ENCODE peak calls at places on chromosome 2, in nine cellular contexts. H is stomach, X is tibial nerve, P is adrenal gland, G is A549, T is transverse colon, J is NB4, L is thyroid gland, I is ovary. Z is an unnamed sample.

GRCh38 chr2:128792476-128793054 is 473.9 kb upstream of the HS6ST1 start:
- DNase-seq in L (no peak), P (no peak), H (no peak), X (no peak), G (no peak), J (no peak), I (no peak), T (no peak), Z (no peak)

GRCh38 chr2:177064417-177064816 is 148.2 kb upstream of the HNRNPA3 start:
- DNase-seq in H (no peak), G (no peak), T (no peak), P (no peak), I (no peak), J (no peak), X (no peak), L (peak; percentile 16), Z (no peak)

GRCh38 chr2:64462940-64463339 is 9.0 kb downstream of the LGALSL start:
- DNase-seq in J (no peak), H (no peak), G (no peak), X (no peak), L (no peak), T (no peak), P (no peak), I (no peak), Z (no peak)

GRCh38 chr2:149928026-149928425 is 340.5 kb upstream of the MMADHC start:
- DNase-seq in I (no peak), T (no peak), H (no peak), X (no peak), G (no peak), L (no peak), J (no peak), P (no peak), Z (no peak)

GRCh38 chr2:135709992-135710391 is 31.7 kb upstream of the UBXN4 start:
- DNase-seq in T (peak; percentile 56), L (peak; percentile 66), J (peak; percentile 69), G (peak; percentile 31), I (peak; percentile 82), X (peak; percentile 23), H (peak; percentile 67), P (peak; percentile 60), Z (peak; percentile 73)

GRCh38 chr2:236858661-236859060 is 227.0 kb upstream of the COPS8 start:
- DNase-seq in P (no peak), G (no peak), T (no peak), X (no peak), I (no peak), L (no peak), H (no peak), J (no peak), Z (no peak)

GRCh38 chr2:238149841-238150572 is 8.8 kb upstream of the ERFE start:
- DNase-seq in I (no peak), P (no peak), J (no peak), H (no peak), X (no peak), T (no peak), L (no peak), G (no peak), Z (no peak)

GRCh38 chr2:128306081-128306930 is 12.4 kb downstream of the HS6ST1 start:
- DNase-seq in P (no peak), G (peak; percentile 86), L (no peak), H (peak; percentile 49), T (peak; percentile 81), J (peak; percentile 25), I (peak; percentile 89), X (peak; percentile 64), Z (peak; percentile 79)

DNA sequence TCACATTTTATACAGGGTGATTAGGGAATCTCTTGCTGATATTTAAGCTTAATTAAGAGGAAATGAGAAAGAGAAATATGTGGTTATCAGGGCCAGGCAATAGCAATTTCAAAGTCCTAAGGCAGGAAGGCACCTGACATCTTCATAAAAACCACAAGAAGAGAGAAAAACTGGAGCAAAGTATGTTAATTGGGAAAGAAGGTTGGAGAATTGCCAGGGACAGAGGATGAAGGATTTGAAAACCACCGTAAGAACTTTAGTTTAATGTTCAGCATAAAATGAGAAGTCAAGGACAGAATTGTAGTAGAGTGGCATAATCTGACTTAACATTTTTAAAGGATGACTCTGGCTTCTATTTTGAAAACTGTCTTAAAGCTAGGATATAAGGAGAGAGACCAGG is 691.8 kb upstream of the NRXN1 start:
- DNase-seq in L (no peak), J (no peak), T (no peak), H (no peak), X (no peak), G (no peak), P (no peak), I (no peak), Z (no peak)
- H3K4me3 ChIP-seq in L (no peak overlapping the region), J (no peak overlapping the region), T (no peak overlapping the region), H (no peak overlapping the region), X (no peak overlapping the region), G (no peak overlapping the region), P (no peak overlapping the region), I (no peak overlapping the region), Z (no peak overlapping the region)

GRCh38 chr2:68716539-68716938 is 18.1 kb upstream of the ARHGAP25 start:
- DNase-seq in P (no peak), J (no peak), G (no peak), I (no peak), L (no peak), T (no peak), X (no peak), H (no peak), Z (no peak)

GRCh38 chr2:68716948-68717661 is 17.5 kb upstream of the ARHGAP25 start:
- DNase-seq in L (no peak), T (no peak), H (no peak), P (no peak), I (no peak), X (no peak), G (no peak), J (no peak), Z (no peak)

GRCh38 chr2:68710756-68711155 is 23.9 kb upstream of the ARHGAP25 start:
- DNase-seq in L (no peak), G (no peak), H (no peak), T (no peak), P (no peak), I (no peak), J (no peak), X (no peak), Z (no peak)

GRCh38 chr2:68715353-68716041 is 19.1 kb upstream of the ARHGAP25 start:
- DNase-seq in I (peak; percentile 42), T (peak; percentile 69), L (peak; percentile 64), H (peak; percentile 69), J (peak; percentile 70), X (peak; percentile 19), P (peak; percentile 64), G (peak; percentile 81), Z (peak; percentile 74)

DNA sequence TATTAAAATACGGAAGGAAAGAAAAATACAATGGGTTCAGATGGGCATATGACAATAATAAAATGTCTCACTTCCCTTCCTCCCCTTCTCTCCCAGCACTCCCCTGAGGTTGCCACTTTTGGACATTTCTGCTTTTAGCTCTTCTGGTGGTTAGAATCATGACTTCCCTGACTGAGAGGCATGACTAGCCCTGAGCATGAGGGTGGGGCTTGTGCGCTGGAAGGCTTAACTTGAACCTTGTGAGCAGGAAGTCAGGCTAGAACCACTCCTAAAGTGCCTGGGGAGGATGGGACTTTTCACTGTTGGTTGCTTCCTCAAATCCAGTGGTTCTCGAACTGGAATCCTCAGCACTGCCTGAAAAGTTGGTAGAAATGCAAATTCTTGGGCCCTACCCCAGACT is 19.7 kb upstream of the ARHGAP25 start:
- DNase-seq in T (peak; percentile 69), I (no peak), P (peak; percentile 31), J (peak; percentile 98), L (no peak), X (no peak), G (no peak), H (peak; percentile 49), Z (no peak)
- TF ChIP-seq POLR2A in T (no peak), I (no peak), P (no peak), J (no peak), L (no peak), X (no peak), G (no peak), H (no peak), Z (no peak)

GRCh38 chr2:224983719-224984388 is 58.4 kb downstream of the DOCK10 start:
- DNase-seq in G (no peak), X (no peak), I (no peak), H (no peak), J (no peak), T (no peak), L (no peak), P (no peak), Z (no peak)
- H3K4me3 ChIP-seq in G (no peak overlapping the region), X (peak overlapping the region; percentile 34), I (peak overlapping the region; percentile 30), H (peak overlapping the region; percentile 38), J (no peak overlapping the region), T (peak overlapping the region; percentile 0), L (no peak overlapping the region), P (no peak overlapping the region), Z (no peak overlapping the region)

GRCh38 chr2:231482806-231483391 is 18.6 kb upstream of the NCL start:
- DNase-seq in P (peak; percentile 76), T (peak; percentile 78), G (peak; percentile 69), J (peak; percentile 85), I (peak; percentile 83), L (peak; percentile 69), X (peak; percentile 49), H (peak; percentile 80), Z (peak; percentile 83)

GRCh38 chr2:231487197-231487596 is 22.9 kb upstream of the NCL start:
- DNase-seq in I (no peak), T (no peak), P (no peak), H (no peak), G (no peak), J (no peak), L (no peak), X (no peak), Z (no peak)

GRCh38 chr2:231479455-231479854 is 15.2 kb upstream of the NCL start:
- DNase-seq in L (no peak), I (no peak), H (no peak), G (no peak), T (no peak), X (no peak), J (no peak), P (no peak), Z (no peak)

GRCh38 chr2:231480781-231481180 is 16.5 kb upstream of the NCL start:
- DNase-seq in J (no peak), L (no peak), G (no peak), X (no peak), P (no peak), I (no peak), H (no peak), T (no peak), Z (no peak)

DNA sequence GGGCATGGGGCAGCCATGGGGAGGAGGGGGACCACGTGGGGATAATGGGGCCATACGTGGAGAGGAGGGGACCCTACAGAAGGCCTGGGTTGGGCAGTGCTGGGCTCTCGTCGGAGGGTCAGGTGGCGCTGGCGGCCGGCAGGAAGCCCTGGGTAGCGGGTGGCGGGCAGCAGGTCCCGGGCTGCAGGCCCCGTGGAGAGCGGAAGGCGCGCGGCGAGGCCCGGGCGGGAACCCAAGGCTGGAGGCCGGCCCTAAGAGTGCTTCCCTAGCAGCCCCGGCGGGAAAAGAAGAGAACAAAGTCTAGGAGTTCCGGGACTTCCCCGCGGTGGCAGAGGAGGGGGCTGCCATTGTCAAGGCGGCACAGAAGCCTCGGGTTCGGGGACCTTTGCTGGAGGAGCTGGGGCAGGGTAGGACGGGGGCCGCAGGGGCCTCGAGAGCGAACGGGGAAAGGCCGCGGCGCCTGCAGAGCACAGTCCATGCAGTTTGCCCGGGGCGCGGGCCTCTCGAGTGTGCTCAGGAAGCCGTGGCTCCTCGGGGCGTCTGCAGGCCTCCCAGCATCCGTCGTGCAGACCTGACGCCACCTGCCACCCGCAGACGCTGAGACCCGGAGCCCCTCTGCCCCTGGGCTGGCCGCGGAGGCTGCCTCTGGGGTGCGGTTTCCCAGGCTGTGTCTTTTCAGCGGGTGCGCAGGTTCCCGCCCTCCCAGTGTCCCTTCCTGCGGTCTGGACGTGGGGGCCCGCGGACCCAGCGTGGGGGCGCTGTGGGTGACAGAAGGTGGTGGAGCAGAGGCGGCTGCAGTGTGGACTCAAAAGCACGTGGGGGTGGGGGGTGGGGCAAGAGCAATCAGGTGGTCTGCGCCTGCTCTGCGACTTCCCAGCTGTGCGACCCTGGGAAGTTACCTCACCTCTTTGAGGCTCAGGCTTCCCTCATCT is 19.4 kb upstream of the NCL start:
- DNase-seq in T (peak; percentile 12), H (no peak), G (no peak), L (no peak), X (no peak), P (no peak), I (peak; percentile 55), J (peak; percentile 68), Z (no peak)
- TF ChIP-seq POLR2A in T (no peak), H (no peak), G (no peak), L (no peak), X (no peak), P (no peak), I (no peak), J (no peak), Z (no peak)